ENCODE peak calls at places on chromosomes 5 and 9, in seven cellular contexts. J, H, I, A, R, E and F are unnamed samples.
A peak's percentile ranks its signal among the peaks of the same experiment; 100 is the strongest.

GRCh38 chr5:10057356-10057755 is 192.3 kb downstream of the ATPSCKMT start:
- DNase-seq in J (no peak), H (no peak), I (no peak), A (no peak), R (no peak), E (no peak), F (no peak)

GRCh38 chr5:39906146-39906545 is 481.4 kb upstream of the DAB2 start:
- DNase-seq in J (peak; percentile 4), H (peak; percentile 74), I (no peak), A (no peak), R (no peak), E (peak; percentile 21), F (peak; percentile 48)

GRCh38 chr5:176530983-176531901 is 6.0 kb downstream of the RNF44 start:
- DNase-seq in J (no peak), H (no peak), I (no peak), A (no peak), R (no peak), E (peak; percentile 51), F (no peak)

GRCh38 chr9:28792736-28793135 is 1219.5 kb upstream of the C9orf72 start:
- DNase-seq in J (no peak), H (peak; percentile 4), I (no peak), A (no peak), R (no peak), E (no peak), F (no peak)

GRCh38 chr9:121156263-121156731 is 45.4 kb downstream of the RAB14 start:
- DNase-seq in J (peak; percentile 69), H (peak; percentile 65), I (no peak), A (no peak), R (no peak), E (peak; percentile 85), F (peak; percentile 48)

GRCh38 chr9:126869368-126869767 is 8.9 kb downstream of the ZBTB34 start:
- DNase-seq in J (no peak), H (no peak), I (no peak), A (no peak), R (no peak), E (no peak), F (no peak)

GRCh38 chr5:111922344-111922743 is 165.3 kb upstream of the NREP start:
- DNase-seq in J (no peak), H (no peak), I (no peak), A (no peak), R (no peak), E (no peak), F (no peak)

GRCh38 chr9:14212116-14212515 is 101.8 kb downstream of the NFIB start:
- DNase-seq in J (peak; percentile 27), H (peak; percentile 56), I (no peak), A (no peak), R (no peak), E (peak; percentile 73), F (peak; percentile 29)

GRCh38 chr5:112417931-112418358 is 1.1 kb downstream of the EPB41L4A start:
- DNase-seq in J (peak; percentile 32), H (peak; percentile 9), I (peak; percentile 64), A (peak; percentile 23), R (peak; percentile 62), E (no peak), F (peak; percentile 32)

GRCh38 chr9:114386886-114387677 is 700 bp downstream of the AKNA start:
- DNase-seq in J (peak; percentile 52), H (no peak), I (no peak), A (no peak), R (peak; percentile 76), E (peak; percentile 34), F (peak; percentile 57)

GRCh38 chr9:135265931-135266330 is 178.5 kb downstream of the OLFM1 start:
- DNase-seq in J (no peak), H (no peak), I (no peak), A (no peak), R (no peak), E (no peak), F (no peak)

GRCh38 chr9:469672-470040 is 255.0 kb downstream of the DOCK8 start:
- DNase-seq in J (no peak), H (no peak), I (no peak), A (no peak), R (peak; percentile 45), E (no peak), F (no peak)

GRCh38 chr5:172766287-172767104 is 4.5 kb downstream of the DUSP1 start:
- DNase-seq in J (peak; percentile 88), H (peak; percentile 30), I (peak; percentile 34), A (no peak), R (no peak), E (peak; percentile 94), F (peak; percentile 98)

GRCh38 chr5:54533541-54534179 is 16.1 kb downstream of the SNX18 start:
- DNase-seq in J (peak; percentile 42), H (no peak), I (peak; percentile 78), A (no peak), R (no peak), E (peak; percentile 49), F (peak; percentile 51)

GRCh38 chr5:34923694-34924461 is 5.5 kb upstream of the DNAJC21 start:
- DNase-seq in J (peak; percentile 85), H (peak; percentile 97), I (peak; percentile 80), A (no peak), R (no peak), E (peak; percentile 88), F (peak; percentile 93)

GRCh38 chr9:131800366-131800765 is 60.5 kb upstream of the RAPGEF1 start:
- DNase-seq in J (no peak), H (no peak), I (no peak), A (no peak), R (no peak), E (no peak), F (no peak)

GRCh38 chr5:96236831-96237230 is 196.2 kb downstream of the PCSK1 start:
- DNase-seq in J (no peak), H (no peak), I (no peak), A (no peak), R (no peak), E (no peak), F (no peak)

GRCh38 chr9:124735121-124735520 is 36.0 kb downstream of the NR6A1 start:
- DNase-seq in J (peak; percentile 74), H (peak; percentile 69), I (peak; percentile 74), A (no peak), R (no peak), E (peak; percentile 27), F (peak; percentile 39)

GRCh38 chr5:1252681-1253080 is 27.5 kb downstream of the SLC6A18 start:
- DNase-seq in J (no peak), H (no peak), I (no peak), A (no peak), R (no peak), E (no peak), F (no peak)

GRCh38 chr9:79524266-79524665 is 47.5 kb upstream of the TLE4 start:
- DNase-seq in J (peak; percentile 33), H (peak; percentile 34), I (no peak), A (no peak), R (no peak), E (no peak), F (peak; percentile 30)

GRCh38 chr9:86977205-86977835 is 30.0 kb upstream of the GAS1 start:
- DNase-seq in J (peak; percentile 41), H (no peak), I (no peak), A (no peak), R (no peak), E (no peak), F (no peak)

GRCh38 chr5:120396186-120396585 is 67.9 kb upstream of the PRR16 start:
- DNase-seq in J (peak; percentile 66), H (peak; percentile 27), I (no peak), A (no peak), R (no peak), E (peak; percentile 45), F (peak; percentile 63)

GRCh38 chr5:131394128-131394527 is 130.3 kb downstream of the CDC42SE2 start:
- DNase-seq in J (peak; percentile 55), H (no peak), I (no peak), A (no peak), R (no peak), E (peak; percentile 21), F (no peak)

GRCh38 chr9:88809371-88809770 is 181.9 kb upstream of the S1PR3 start:
- DNase-seq in J (peak; percentile 64), H (no peak), I (no peak), A (no peak), R (no peak), E (peak; percentile 73), F (peak; percentile 29)

GRCh38 chr5:125560476-125561225 is 814.2 kb upstream of the ZNF608 start:
- DNase-seq in J (peak; percentile 60), H (peak; percentile 59), I (no peak), A (no peak), R (no peak), E (no peak), F (peak; percentile 28)

GRCh38 chr5:102270036-102270435 is 26.0 kb downstream of the SLCO4C1 start:
- DNase-seq in J (no peak), H (no peak), I (no peak), A (no peak), R (no peak), E (no peak), F (no peak)

GRCh38 chr9:121778252-121779225 is 127.1 kb downstream of the DAB2IP start:
- DNase-seq in J (no peak), H (no peak), I (no peak), A (no peak), R (no peak), E (no peak), F (peak; percentile 12)

GRCh38 chr5:72015103-72015548 is 92.1 kb upstream of the MAP1B start:
- DNase-seq in J (no peak), H (peak; percentile 45), I (no peak), A (no peak), R (peak; percentile 20), E (peak; percentile 75), F (peak; percentile 36)
- H3K9ac ChIP-seq in J (no peak overlapping the region), H (no peak overlapping the region), I (no peak overlapping the region), A (no peak overlapping the region), R (no peak overlapping the region), E (no peak overlapping the region), F (no peak overlapping the region)

GRCh38 chr9:77735515-77735914 is 87.4 kb upstream of the GNA14 start:
- DNase-seq in J (no peak), H (no peak), I (peak; percentile 33), A (no peak), R (no peak), E (no peak), F (no peak)
- H3K9ac ChIP-seq in J (no peak overlapping the region), H (no peak overlapping the region), I (no peak overlapping the region), A (no peak overlapping the region), R (no peak overlapping the region), E (no peak overlapping the region), F (no peak overlapping the region)

DNA sequence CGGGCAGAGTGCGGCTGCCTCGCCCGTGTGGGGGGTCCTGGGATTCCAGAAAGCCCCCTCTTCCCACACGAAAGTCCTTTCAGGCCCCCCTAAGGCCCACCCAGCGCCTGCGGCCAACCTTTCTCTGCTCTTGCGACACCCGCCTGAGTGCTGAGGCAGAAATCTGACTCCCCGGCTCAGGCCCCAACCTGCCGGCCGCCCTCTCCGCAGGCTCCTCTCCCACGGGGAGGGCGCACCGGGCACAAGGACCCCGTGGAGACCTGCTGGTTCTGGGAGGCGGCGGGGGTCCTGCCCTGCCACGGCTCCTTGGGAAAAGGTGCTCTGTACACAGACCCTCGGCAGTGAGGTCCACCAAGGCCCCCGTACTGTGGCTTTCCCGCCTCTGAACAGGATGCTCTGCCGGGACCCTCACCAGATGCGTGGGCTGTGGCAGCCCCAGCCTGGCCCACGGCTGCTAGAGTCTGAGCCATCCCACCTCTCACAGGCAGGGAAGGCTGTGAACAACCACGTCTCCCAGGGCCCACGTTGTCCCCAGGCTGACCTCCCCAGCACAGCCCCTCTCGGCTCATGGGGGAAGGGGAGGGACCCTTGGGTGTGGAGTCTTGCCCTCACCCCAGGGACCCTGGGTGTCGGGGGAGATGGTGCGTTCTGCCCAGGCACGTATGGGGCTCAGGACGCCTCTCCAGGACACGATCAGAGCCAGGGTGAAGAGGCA is 41.5 kb upstream of the EGFL7 start:
- DNase-seq in J (peak; percentile 62), H (no peak), I (no peak), A (no peak), R (no peak), E (peak; percentile 25), F (no peak)
- H3K9ac ChIP-seq in J (no peak overlapping the region), H (no peak overlapping the region), I (no peak overlapping the region), A (no peak overlapping the region), R (no peak overlapping the region), E (no peak overlapping the region), F (no peak overlapping the region)

GRCh38 chr9:23559522-23559921 is 266.5 kb downstream of the ELAVL2 start:
- DNase-seq in J (no peak), H (no peak), I (no peak), A (no peak), R (no peak), E (no peak), F (no peak)
- H3K9ac ChIP-seq in J (no peak overlapping the region), H (no peak overlapping the region), I (no peak overlapping the region), A (no peak overlapping the region), R (no peak overlapping the region), E (no peak overlapping the region), F (no peak overlapping the region)